ENCODE peak calls at places on chromosomes 1 and 21, in ten cellular contexts. A, K, D, S, L, M, E, J, C and Y are unnamed samples.

GRCh38 chr21:43864313-43864805 is 664 bp upstream of the AGPAT3 start:
- DNase-seq in S (peak; percentile 67), D (no peak), J (peak; percentile 90), L (no peak), M (no peak), K (no peak), C (peak; percentile 31), E (peak; percentile 79), A (peak; percentile 75), Y (peak; percentile 88)

GRCh38 chr1:226670062-226670461 is 69.0 kb downstream of the ITPKB start:
- DNase-seq in S (no peak), C (no peak), J (no peak), K (no peak), A (no peak), D (no peak), M (no peak), L (no peak), E (no peak), Y (no peak)

GRCh38 chr1:162972768-162973167 is 96.4 kb upstream of the RGS4 start:
- DNase-seq in E (no peak), L (no peak), A (no peak), M (no peak), D (no peak), C (peak; percentile 45), J (no peak), K (no peak), S (no peak), Y (no peak)

GRCh38 chr1:235408503-235408960 is 41.3 kb downstream of the TBCE start:
- DNase-seq in J (no peak), K (no peak), L (no peak), D (no peak), A (no peak), C (peak; percentile 29), E (no peak), S (no peak), M (no peak), Y (no peak)

GRCh38 chr1:247274857-247275256 is 19.0 kb downstream of the VN1R5 start:
- DNase-seq in D (no peak), A (no peak), S (no peak), J (no peak), L (no peak), E (no peak), M (no peak), C (no peak), K (no peak), Y (no peak)

GRCh38 chr1:179058343-179059184 is 23.3 kb upstream of the TOR3A start:
- DNase-seq in A (no peak), L (no peak), D (no peak), K (no peak), S (no peak), M (no peak), C (peak; percentile 44), E (no peak), J (no peak), Y (no peak)

GRCh38 chr1:220803401-220804201 is 16.9 kb downstream of the MTARC1 start:
- DNase-seq in C (peak; percentile 64), J (peak; percentile 32), L (peak; percentile 59), D (no peak), S (no peak), K (no peak), E (no peak), A (no peak), M (peak; percentile 48), Y (peak; percentile 21)

GRCh38 chr1:2417083-2417832 is 4.9 kb upstream of the PEX10 start:
- DNase-seq in A (no peak), E (no peak), C (no peak), J (no peak), L (no peak), M (no peak), K (no peak), D (no peak), S (no peak), Y (no peak)

GRCh38 chr1:34915521-34915920 is 13.9 kb downstream of the DLGAP3 start:
- DNase-seq in D (no peak), M (no peak), A (no peak), L (no peak), J (no peak), K (no peak), E (no peak), C (no peak), S (no peak), Y (no peak)

GRCh38 chr1:29633271-29633615 is 396.9 kb downstream of the PTPRU start:
- DNase-seq in C (no peak), M (no peak), J (no peak), D (no peak), K (no peak), L (no peak), A (no peak), S (peak; percentile 25), E (no peak), Y (no peak)

GRCh38 chr1:25858906-25859789 is at the start of gene AUNIP:
- DNase-seq in C (peak; percentile 92), L (peak; percentile 78), D (peak; percentile 66), M (peak; percentile 80), A (peak; percentile 92), E (peak; percentile 90), S (peak; percentile 75), J (peak; percentile 86), K (peak; percentile 89), Y (peak; percentile 95)

GRCh38 chr1:218066332-218066731 is 218.8 kb upstream of the RRP15 start:
- DNase-seq in K (no peak), L (no peak), D (no peak), A (no peak), M (no peak), E (no peak), J (peak; percentile 66), S (no peak), C (no peak), Y (no peak)
- TF ChIP-seq CTCF in K (no peak), L (no peak), D (no peak), A (no peak), M (no peak), E (no peak), J (no peak), S (no peak), C (no peak), Y (no peak)

GRCh38 chr1:116340506-116341240 is 32.4 kb upstream of the ATP1A1 start:
- DNase-seq in M (no peak), J (no peak), K (no peak), S (no peak), L (no peak), A (no peak), D (no peak), C (no peak), E (no peak), Y (no peak)
- H3K4me3 ChIP-seq in M (no peak overlapping the region), J (no peak overlapping the region), K (no peak overlapping the region), S (no peak overlapping the region), L (no peak overlapping the region), A (no peak overlapping the region), D (no peak overlapping the region), C (no peak overlapping the region), E (no peak overlapping the region), Y (no peak overlapping the region)

GRCh38 chr1:155261888-155262673 is at the start of gene SCAMP3:
- DNase-seq in D (peak; percentile 96), L (peak; percentile 97), J (peak; percentile 100), E (peak; percentile 95), A (peak; percentile 95), S (peak; percentile 94), M (peak; percentile 98), C (peak; percentile 99), K (peak; percentile 98), Y (peak; percentile 98)

GRCh38 chr1:155260276-155260675 is 1.9 kb downstream of the SCAMP3 start:
- DNase-seq in A (no peak), S (no peak), M (no peak), E (no peak), K (no peak), L (no peak), D (no peak), J (no peak), C (no peak), Y (no peak)

GRCh38 chr1:155256101-155256852 is 994 bp upstream of the ENTREP3 start:
- DNase-seq in E (no peak), J (no peak), S (no peak), A (no peak), K (no peak), L (no peak), D (no peak), M (no peak), C (no peak), Y (no peak)

GRCh38 chr1:155263067-155263466 is 907 bp upstream of the SCAMP3 start:
- DNase-seq in E (no peak), J (no peak), K (no peak), L (no peak), C (no peak), S (no peak), M (no peak), A (no peak), D (no peak), Y (no peak)

GRCh38 chr1:155261401-155261887 is 716 bp downstream of the SCAMP3 start:
- DNase-seq in S (no peak), E (no peak), C (no peak), J (peak; percentile 45), K (no peak), M (no peak), L (no peak), D (no peak), A (peak; percentile 59), Y (no peak)
- TF ChIP-seq CTCF in S (no peak), E (no peak), C (no peak), J (no peak), K (no peak), M (peak; percentile 2), L (no peak), D (no peak), A (no peak), Y (no peak)

DNA sequence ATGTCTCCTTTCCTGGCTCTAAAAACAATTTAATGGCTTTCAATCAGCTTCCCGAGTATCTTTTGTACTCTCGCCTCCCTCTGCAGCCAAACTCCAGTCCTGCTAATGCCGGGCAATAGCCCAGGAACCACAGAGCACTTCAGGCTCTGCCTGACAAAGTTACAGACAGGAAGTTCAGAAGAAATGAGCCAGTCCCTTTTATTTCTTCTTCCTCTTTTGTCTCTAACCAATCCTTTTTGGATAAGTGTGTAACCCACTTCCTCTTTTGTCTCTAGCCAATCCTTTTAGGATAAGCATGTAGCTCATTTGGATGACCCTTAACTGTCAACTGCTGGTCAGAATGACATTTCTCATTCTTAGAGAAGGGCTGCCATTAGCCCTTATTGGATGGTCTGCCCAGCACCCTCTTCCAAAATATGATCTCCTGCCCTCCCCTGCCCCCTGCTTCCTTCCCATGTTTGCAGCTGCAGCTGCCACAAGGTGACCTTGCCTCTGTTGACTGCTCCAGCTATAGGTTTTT is 6.4 kb upstream of the DOP1B start:
- DNase-seq in M (no peak), A (no peak), E (no peak), L (peak; percentile 41), S (no peak), K (peak; percentile 72), J (peak; percentile 56), D (no peak), C (peak; percentile 71), Y (no peak)
- H3K4me3 ChIP-seq in M (no peak overlapping the region), A (no peak overlapping the region), E (no peak overlapping the region), L (no peak overlapping the region), S (no peak overlapping the region), K (no peak overlapping the region), J (no peak overlapping the region), D (no peak overlapping the region), C (no peak overlapping the region), Y (no peak overlapping the region)

GRCh38 chr1:227792216-227793078 is 23.0 kb upstream of the PRSS38 start:
- DNase-seq in A (no peak), E (no peak), J (no peak), D (no peak), S (no peak), K (no peak), M (no peak), C (no peak), L (peak; percentile 4), Y (peak; percentile 78)
- TF ChIP-seq CTCF in A (no peak), E (no peak), J (no peak), D (peak; percentile 15), S (no peak), K (no peak), M (peak; percentile 33), C (no peak), L (no peak), Y (no peak)